ENCODE peak calls at places on chromosomes 7 and 10, in four cellular contexts. U is AG09309, C is mammary epithelial cell, F is uterus. I is an unnamed sample.
A peak's percentile ranks its signal among the peaks of the same experiment; 100 is the strongest.

GRCh38 chr10:123583639-123584418 is 82.3 kb upstream of the GPR26 start:
- DNase-seq in U (peak; percentile 82), C (peak; percentile 61), F (peak; percentile 80), I (peak; percentile 77)

GRCh38 chr7:128209229-128210035 is 31.6 kb upstream of the LEP start:
- DNase-seq in U (peak; percentile 8), C (peak; percentile 60), F (peak; percentile 70), I (peak; percentile 72)

GRCh38 chr10:50322075-50322474 is 70.8 kb upstream of the ASAH2 start:
- DNase-seq in F (no peak), U (no peak), C (peak; percentile 90), I (no peak)

GRCh38 chr10:84363434-84363833 is 35.0 kb downstream of the CCSER2 start:
- DNase-seq in U (no peak), F (no peak), C (no peak), I (no peak)

GRCh38 chr10:80161321-80162084 is 29.0 kb downstream of the PLAC9 start:
- DNase-seq in U (no peak), C (no peak), F (no peak), I (no peak)

GRCh38 chr10:25639646-25640045 is 294.4 kb upstream of the MYO3A start:
- DNase-seq in F (no peak), C (no peak), U (no peak), I (no peak)

GRCh38 chr10:113226404-113226803 is 276.4 kb downstream of the TCF7L2 start:
- DNase-seq in C (no peak), U (no peak), F (no peak), I (no peak)

GRCh38 chr10:72821606-72822005 is 71.9 kb upstream of the OIT3 start:
- DNase-seq in F (no peak), C (no peak), U (no peak), I (no peak)

GRCh38 chr7:142703655-142704310 is 45.5 kb upstream of the PRSS1 start:
- DNase-seq in F (no peak), U (no peak), C (no peak), I (no peak)

GRCh38 chr7:27677912-27678612 is 15.4 kb upstream of the HIBADH start:
- DNase-seq in U (peak; percentile 88), F (no peak), C (peak; percentile 96), I (no peak)

GRCh38 chr7:47294569-47295222 is 287.2 kb downstream of the TNS3 start:
- DNase-seq in C (no peak), F (no peak), U (no peak), I (no peak)

GRCh38 chr7:67343566-67343965 is 346.9 kb downstream of the TYW1 start:
- DNase-seq in U (no peak), C (no peak), F (no peak), I (no peak)

GRCh38 chr7:44530990-44531389 is 10.1 kb downstream of the NPC1L1 start:
- DNase-seq in C (no peak), U (no peak), F (no peak), I (no peak)

GRCh38 chr10:97228130-97228774 is 42.5 kb upstream of the SLIT1 start:
- DNase-seq in F (no peak), C (no peak), U (no peak), I (no peak)

GRCh38 chr7:143131777-143132176 is at the start of gene PIP:
- DNase-seq in F (no peak), C (no peak), U (no peak), I (no peak)

GRCh38 chr7:92685146-92686042 is 95.2 kb upstream of the FAM133B start:
- DNase-seq in C (no peak), U (no peak), F (no peak), I (no peak)

GRCh38 chr10:90470971-90471370 is 386.9 kb downstream of the HTR7 start:
- DNase-seq in F (no peak), C (no peak), U (no peak), I (no peak)

GRCh38 chr10:82150123-82150900 is 275.3 kb downstream of the NRG3 start:
- DNase-seq in C (no peak), F (no peak), U (no peak), I (no peak)

GRCh38 chr7:135793841-135794240 is 45.2 kb upstream of the FAM180A start:
- DNase-seq in C (no peak), F (no peak), U (no peak), I (no peak)

GRCh38 chr10:127740596-127740995 is 3.6 kb downstream of the FOXI2 start:
- DNase-seq in F (no peak), C (peak; percentile 42), U (no peak), I (no peak)

GRCh38 chr7:24979470-24979862 is 512 bp downstream of the OSBPL3 start:
- DNase-seq in F (peak; percentile 39), U (no peak), C (peak; percentile 80), I (peak; percentile 51)

GRCh38 chr10:2955064-2955463 is 112.3 kb upstream of the PFKP start:
- DNase-seq in F (no peak), U (no peak), C (no peak), I (no peak)

GRCh38 chr7:94344826-94345225 is 49.9 kb upstream of the COL1A2 start:
- DNase-seq in U (no peak), C (peak; percentile 12), F (no peak), I (no peak)

GRCh38 chr7:70698219-70698832 is 433.6 kb upstream of the GALNT17 start:
- DNase-seq in F (no peak), C (peak; percentile 45), U (peak; percentile 43), I (no peak)

GRCh38 chr10:132714096-132714721 is 71.7 kb downstream of the NKX6-2 start:
- DNase-seq in F (no peak), U (no peak), C (no peak), I (peak; percentile 72)

GRCh38 chr7:29413511-29414178 is 150.0 kb upstream of the PRR15 start:
- DNase-seq in U (no peak), C (peak; percentile 79), F (no peak), I (no peak)

GRCh38 chr10:129323311-129323710 is 143.7 kb upstream of the MGMT start:
- DNase-seq in F (no peak), U (no peak), C (no peak), I (no peak)

GRCh38 chr7:144428431-144428830 is 24.9 kb upstream of the NOBOX start:
- DNase-seq in F (no peak), C (no peak), U (no peak), I (no peak)

GRCh38 chr10:51171946-51172345 is 97.7 kb downstream of the PRKG1 start:
- DNase-seq in U (peak; percentile 24), C (peak; percentile 2), F (no peak), I (no peak)

GRCh38 chr7:111012799-111013675 is 77.9 kb upstream of the LRRN3 start:
- DNase-seq in F (no peak), C (peak; percentile 44), U (no peak), I (no peak)

GRCh38 chr7:1027285-1028043 is 16.9 kb upstream of the GPR146 start:
- DNase-seq in F (peak; percentile 47), C (no peak), U (no peak), I (peak; percentile 35)
- TF ChIP-seq CTCF in F (no peak), C (no peak), U (no peak), I (no peak)

GRCh38 chr10:93081834-93082233 is 8.1 kb downstream of the CYP26A1 start:
- DNase-seq in F (no peak), U (peak; percentile 11), C (no peak), I (no peak)

GRCh38 chr10:93081296-93081695 is 7.6 kb downstream of the CYP26A1 start:
- DNase-seq in C (no peak), F (no peak), U (no peak), I (no peak)

GRCh38 chr10:93077860-93078337 is 4.2 kb downstream of the CYP26A1 start:
- DNase-seq in C (no peak), U (no peak), F (no peak), I (no peak)

GRCh38 chr10:93079663-93080349 is 6.1 kb downstream of the CYP26A1 start:
- DNase-seq in U (no peak), F (no peak), C (no peak), I (no peak)

DNA sequence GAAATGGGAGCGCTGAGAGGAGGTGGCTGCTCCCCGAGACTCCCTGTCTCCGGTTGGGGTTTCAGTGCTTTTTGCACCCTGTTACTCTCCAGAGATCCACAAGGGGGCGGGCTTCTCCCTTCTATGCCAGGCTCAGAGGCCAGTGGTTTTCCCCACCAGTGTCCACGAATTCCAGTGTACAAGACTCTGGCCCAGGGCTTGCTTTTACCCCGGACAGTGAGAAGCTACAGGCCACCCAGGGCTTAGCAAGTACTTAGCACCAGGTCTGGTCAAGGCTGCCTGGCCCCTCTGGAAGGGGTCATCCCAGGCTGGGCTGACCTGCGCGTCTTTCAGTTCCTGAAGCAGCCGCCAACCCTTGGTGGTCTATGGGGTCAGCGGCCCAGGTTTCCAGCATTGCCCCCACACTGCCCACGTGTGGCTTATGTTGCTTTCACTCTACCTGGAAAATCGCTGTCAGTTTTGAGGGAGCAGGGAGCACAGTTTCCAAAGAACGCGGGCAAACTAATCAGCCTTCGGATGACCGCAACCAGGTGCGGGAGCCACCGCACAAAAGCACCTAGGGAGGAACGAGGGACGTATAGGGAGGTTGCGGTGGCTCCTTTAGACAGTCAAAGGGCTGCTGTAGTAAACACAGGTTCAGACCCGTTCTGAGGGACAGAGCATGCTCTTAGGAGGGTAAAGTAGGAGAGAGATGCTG is 6.8 kb downstream of the CYP26A1 start:
- DNase-seq in F (no peak), U (peak; percentile 20), C (no peak), I (peak; percentile 64)
- TF ChIP-seq CTCF in F (peak; percentile 56), U (peak; percentile 87), C (peak; percentile 67), I (peak; percentile 89)

GRCh38 chr7:18354108-18354507 is 141.4 kb upstream of the HDAC9 start:
- DNase-seq in C (no peak), U (no peak), F (no peak), I (no peak)
- TF ChIP-seq CTCF in C (no peak), U (no peak), F (no peak), I (no peak)

DNA sequence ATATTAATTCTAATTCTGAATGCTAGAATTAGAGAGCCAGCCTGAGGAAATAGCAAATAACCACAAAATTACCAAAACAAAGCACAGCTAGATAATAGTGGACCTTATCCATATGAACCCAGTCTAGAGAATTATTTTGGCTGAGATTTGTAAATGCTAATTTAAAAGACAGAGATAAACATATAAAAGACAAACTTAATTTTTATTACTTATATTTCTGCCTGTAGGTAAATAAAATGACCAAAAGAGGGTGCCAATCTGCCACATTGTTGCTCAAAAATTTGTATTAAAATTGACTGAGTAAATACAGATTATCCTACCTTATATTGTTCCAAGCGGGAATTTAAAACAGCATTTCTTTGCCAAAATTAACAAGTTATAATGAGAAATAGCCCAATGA is 20.2 kb downstream of the RTKN2 start:
- DNase-seq in F (no peak), C (no peak), U (no peak), I (no peak)
- TF ChIP-seq CTCF in F (no peak), C (peak; percentile 33), U (peak; percentile 34), I (peak; percentile 47)

GRCh38 chr7:22853674-22854157 is 31.1 kb upstream of the TOMM7 start:
- DNase-seq in U (no peak), F (no peak), C (no peak), I (no peak)

GRCh38 chr7:22853138-22853537 is 30.5 kb upstream of the TOMM7 start:
- DNase-seq in U (no peak), F (no peak), C (no peak), I (no peak)

GRCh38 chr7:22856437-22856836 is 33.8 kb upstream of the TOMM7 start:
- DNase-seq in F (no peak), U (no peak), C (no peak), I (no peak)

GRCh38 chr7:22855049-22855392 is 32.4 kb upstream of the TOMM7 start:
- DNase-seq in U (no peak), C (no peak), F (no peak), I (no peak)

GRCh38 chr7:22854158-22855048 is 31.8 kb upstream of the TOMM7 start:
- DNase-seq in F (peak; percentile 91), U (peak; percentile 57), C (peak; percentile 73), I (peak; percentile 57)
- TF ChIP-seq CTCF in F (no peak), U (no peak), C (no peak), I (peak; percentile 86)

I was measured in neural crest cell.